ENCODE peak calls at places on chromosomes 13 and 19, in nine cellular contexts. One of them, this sample, is unnamed.
A peak's percentile ranks its signal among the peaks of the same experiment; 100 is the strongest.

GRCh38 chr13:60701919-60702318 is 304.9 kb downstream of the TDRD3 start:
- DNase-seq in HFFc6: no peak
- DNase-seq in stimulated activated naive B cell treated with anti-CD40 and anti-IgM and Interleukin-4, amounts not matched to agents 10 μg/mL and 1 μg/mL and 100 μg/mL, for 72 hours: no peak
- DNase-seq in omental fat pad: no peak
- DNase-seq in NCI-H2171 treated with DMSO at 0.1 percent for 48 hours: no peak
- DNase-seq in ascending aorta: no peak
- DNase-seq in ovary: no peak
- DNase-seq in H7: no peak
- DNase-seq in PC-9: no peak
- DNase-seq in this sample: no peak

GRCh38 chr13:100363874-100364273 is 224.7 kb downstream of the GGACT start:
- DNase-seq in H7: no peak
- DNase-seq in omental fat pad: no peak
- DNase-seq in PC-9: no peak
- DNase-seq in ovary: no peak
- DNase-seq in NCI-H2171 treated with DMSO at 0.1 percent for 48 hours: no peak
- DNase-seq in ascending aorta: no peak
- DNase-seq in HFFc6: peak; percentile 63
- DNase-seq in stimulated activated naive B cell treated with anti-CD40 and anti-IgM and Interleukin-4, amounts not matched to agents 10 μg/mL and 1 μg/mL and 100 μg/mL, for 72 hours: no peak
- DNase-seq in this sample: no peak

GRCh38 chr13:24276310-24276709 is 33.1 kb upstream of the C1QTNF9 start:
- DNase-seq in stimulated activated naive B cell treated with anti-CD40 and anti-IgM and Interleukin-4, amounts not matched to agents 10 μg/mL and 1 μg/mL and 100 μg/mL, for 72 hours: no peak
- DNase-seq in H7: no peak
- DNase-seq in ascending aorta: no peak
- DNase-seq in ovary: no peak
- DNase-seq in NCI-H2171 treated with DMSO at 0.1 percent for 48 hours: no peak
- DNase-seq in omental fat pad: no peak
- DNase-seq in HFFc6: no peak
- DNase-seq in PC-9: no peak
- DNase-seq in this sample: no peak

GRCh38 chr19:6066661-6067646 is 43.3 kb downstream of the RFX2 start:
- DNase-seq in ascending aorta: peak; percentile 98
- DNase-seq in H7: peak; percentile 90
- DNase-seq in stimulated activated naive B cell treated with anti-CD40 and anti-IgM and Interleukin-4, amounts not matched to agents 10 μg/mL and 1 μg/mL and 100 μg/mL, for 72 hours: no peak
- DNase-seq in PC-9: peak; percentile 72
- DNase-seq in NCI-H2171 treated with DMSO at 0.1 percent for 48 hours: peak; percentile 87
- DNase-seq in HFFc6: peak; percentile 74
- DNase-seq in omental fat pad: peak; percentile 93
- DNase-seq in ovary: peak; percentile 92
- DNase-seq in this sample: peak; percentile 96

GRCh38 chr13:99429670-99430069 is 71.6 kb upstream of the TM9SF2 start:
- DNase-seq in HFFc6: no peak
- DNase-seq in NCI-H2171 treated with DMSO at 0.1 percent for 48 hours: no peak
- DNase-seq in ascending aorta: no peak
- DNase-seq in omental fat pad: no peak
- DNase-seq in H7: no peak
- DNase-seq in ovary: no peak
- DNase-seq in stimulated activated naive B cell treated with anti-CD40 and anti-IgM and Interleukin-4, amounts not matched to agents 10 μg/mL and 1 μg/mL and 100 μg/mL, for 72 hours: no peak
- DNase-seq in PC-9: no peak
- DNase-seq in this sample: no peak

GRCh38 chr13:21668665-21669599 is 1.9 kb upstream of the FGF9 start:
- DNase-seq in H7: peak; percentile 72
- DNase-seq in omental fat pad: no peak
- DNase-seq in stimulated activated naive B cell treated with anti-CD40 and anti-IgM and Interleukin-4, amounts not matched to agents 10 μg/mL and 1 μg/mL and 100 μg/mL, for 72 hours: peak; percentile 38
- DNase-seq in ovary: peak; percentile 45
- DNase-seq in NCI-H2171 treated with DMSO at 0.1 percent for 48 hours: no peak
- DNase-seq in ascending aorta: no peak
- DNase-seq in PC-9: no peak
- DNase-seq in HFFc6: no peak
- DNase-seq in this sample: no peak

GRCh38 chr13:107192289-107192688 is 624.4 kb upstream of the ARGLU1 start:
- DNase-seq in ovary: no peak
- DNase-seq in NCI-H2171 treated with DMSO at 0.1 percent for 48 hours: no peak
- DNase-seq in HFFc6: no peak
- DNase-seq in omental fat pad: no peak
- DNase-seq in H7: no peak
- DNase-seq in ascending aorta: no peak
- DNase-seq in stimulated activated naive B cell treated with anti-CD40 and anti-IgM and Interleukin-4, amounts not matched to agents 10 μg/mL and 1 μg/mL and 100 μg/mL, for 72 hours: no peak
- DNase-seq in PC-9: no peak
- DNase-seq in this sample: peak; percentile 59

GRCh38 chr13:36453518-36453917 is 21.2 kb downstream of the CCNA1 start:
- DNase-seq in H7: peak; percentile 20
- DNase-seq in ascending aorta: no peak
- DNase-seq in stimulated activated naive B cell treated with anti-CD40 and anti-IgM and Interleukin-4, amounts not matched to agents 10 μg/mL and 1 μg/mL and 100 μg/mL, for 72 hours: no peak
- DNase-seq in HFFc6: no peak
- DNase-seq in PC-9: no peak
- DNase-seq in omental fat pad: no peak
- DNase-seq in ovary: no peak
- DNase-seq in NCI-H2171 treated with DMSO at 0.1 percent for 48 hours: no peak
- DNase-seq in this sample: no peak

GRCh38 chr19:50978772-50979390 is 4.8 kb downstream of the KLK7 start:
- DNase-seq in stimulated activated naive B cell treated with anti-CD40 and anti-IgM and Interleukin-4, amounts not matched to agents 10 μg/mL and 1 μg/mL and 100 μg/mL, for 72 hours: no peak
- DNase-seq in ascending aorta: no peak
- DNase-seq in omental fat pad: no peak
- DNase-seq in NCI-H2171 treated with DMSO at 0.1 percent for 48 hours: no peak
- DNase-seq in H7: no peak
- DNase-seq in PC-9: no peak
- DNase-seq in HFFc6: no peak
- DNase-seq in ovary: no peak
- DNase-seq in this sample: no peak

GRCh38 chr13:74771964-74772363 is 637.8 kb upstream of the KLF12 start:
- DNase-seq in NCI-H2171 treated with DMSO at 0.1 percent for 48 hours: no peak
- DNase-seq in HFFc6: peak; percentile 86
- DNase-seq in ascending aorta: no peak
- DNase-seq in ovary: no peak
- DNase-seq in omental fat pad: no peak
- DNase-seq in PC-9: no peak
- DNase-seq in stimulated activated naive B cell treated with anti-CD40 and anti-IgM and Interleukin-4, amounts not matched to agents 10 μg/mL and 1 μg/mL and 100 μg/mL, for 72 hours: no peak
- DNase-seq in H7: no peak
- DNase-seq in this sample: peak; percentile 13

GRCh38 chr13:108496364-108497215 is 132.8 kb upstream of the MYO16 start:
- DNase-seq in ascending aorta: no peak
- DNase-seq in NCI-H2171 treated with DMSO at 0.1 percent for 48 hours: no peak
- DNase-seq in stimulated activated naive B cell treated with anti-CD40 and anti-IgM and Interleukin-4, amounts not matched to agents 10 μg/mL and 1 μg/mL and 100 μg/mL, for 72 hours: no peak
- DNase-seq in HFFc6: no peak
- DNase-seq in omental fat pad: no peak
- DNase-seq in H7: peak; percentile 43
- DNase-seq in PC-9: no peak
- DNase-seq in ovary: no peak
- DNase-seq in this sample: no peak

GRCh38 chr19:49613374-49613773 is 22.4 kb downstream of the PRR12 start:
- DNase-seq in HFFc6: peak; percentile 23
- DNase-seq in ovary: no peak
- DNase-seq in stimulated activated naive B cell treated with anti-CD40 and anti-IgM and Interleukin-4, amounts not matched to agents 10 μg/mL and 1 μg/mL and 100 μg/mL, for 72 hours: no peak
- DNase-seq in PC-9: peak; percentile 59
- DNase-seq in NCI-H2171 treated with DMSO at 0.1 percent for 48 hours: no peak
- DNase-seq in ascending aorta: no peak
- DNase-seq in omental fat pad: no peak
- DNase-seq in H7: peak; percentile 33
- DNase-seq in this sample: no peak

GRCh38 chr19:38644719-38645118 is 2.7 kb upstream of the ACTN4 start:
- DNase-seq in NCI-H2171 treated with DMSO at 0.1 percent for 48 hours: no peak
- DNase-seq in ovary: no peak
- DNase-seq in H7: peak; percentile 50
- DNase-seq in PC-9: no peak
- DNase-seq in ascending aorta: no peak
- DNase-seq in HFFc6: no peak
- DNase-seq in stimulated activated naive B cell treated with anti-CD40 and anti-IgM and Interleukin-4, amounts not matched to agents 10 μg/mL and 1 μg/mL and 100 μg/mL, for 72 hours: no peak
- DNase-seq in omental fat pad: no peak
- DNase-seq in this sample: no peak

GRCh38 chr13:95474992-95475391 is 77.5 kb upstream of the CLDN10 start:
- DNase-seq in PC-9: no peak
- DNase-seq in ascending aorta: no peak
- DNase-seq in omental fat pad: no peak
- DNase-seq in stimulated activated naive B cell treated with anti-CD40 and anti-IgM and Interleukin-4, amounts not matched to agents 10 μg/mL and 1 μg/mL and 100 μg/mL, for 72 hours: no peak
- DNase-seq in HFFc6: no peak
- DNase-seq in H7: peak; percentile 41
- DNase-seq in ovary: no peak
- DNase-seq in NCI-H2171 treated with DMSO at 0.1 percent for 48 hours: no peak
- DNase-seq in this sample: no peak

GRCh38 chr19:888615-889385 is 4.2 kb downstream of the MED16 start:
- DNase-seq in ovary: no peak
- DNase-seq in omental fat pad: no peak
- DNase-seq in ascending aorta: no peak
- DNase-seq in stimulated activated naive B cell treated with anti-CD40 and anti-IgM and Interleukin-4, amounts not matched to agents 10 μg/mL and 1 μg/mL and 100 μg/mL, for 72 hours: no peak
- DNase-seq in HFFc6: no peak
- DNase-seq in PC-9: no peak
- DNase-seq in NCI-H2171 treated with DMSO at 0.1 percent for 48 hours: no peak
- DNase-seq in H7: no peak
- DNase-seq in this sample: no peak

GRCh38 chr13:98325724-98326123 is 148.7 kb upstream of the RNF113B start:
- DNase-seq in ovary: no peak
- DNase-seq in stimulated activated naive B cell treated with anti-CD40 and anti-IgM and Interleukin-4, amounts not matched to agents 10 μg/mL and 1 μg/mL and 100 μg/mL, for 72 hours: no peak
- DNase-seq in ascending aorta: no peak
- DNase-seq in H7: no peak
- DNase-seq in HFFc6: no peak
- DNase-seq in NCI-H2171 treated with DMSO at 0.1 percent for 48 hours: no peak
- DNase-seq in omental fat pad: no peak
- DNase-seq in PC-9: no peak
- DNase-seq in this sample: no peak

GRCh38 chr13:32537580-32538233 is 888 bp downstream of the N4BP2L2 start:
- DNase-seq in PC-9: peak; percentile 2
- DNase-seq in ovary: peak; percentile 64
- DNase-seq in ascending aorta: no peak
- DNase-seq in H7: peak; percentile 14
- DNase-seq in HFFc6: no peak
- DNase-seq in stimulated activated naive B cell treated with anti-CD40 and anti-IgM and Interleukin-4, amounts not matched to agents 10 μg/mL and 1 μg/mL and 100 μg/mL, for 72 hours: no peak
- DNase-seq in omental fat pad: no peak
- DNase-seq in NCI-H2171 treated with DMSO at 0.1 percent for 48 hours: no peak
- DNase-seq in this sample: no peak

GRCh38 chr19:16661480-16662034 is 618 bp downstream of the TMEM38A start:
- DNase-seq in ascending aorta: peak; percentile 69
- DNase-seq in H7: peak; percentile 75
- DNase-seq in omental fat pad: no peak
- DNase-seq in stimulated activated naive B cell treated with anti-CD40 and anti-IgM and Interleukin-4, amounts not matched to agents 10 μg/mL and 1 μg/mL and 100 μg/mL, for 72 hours: peak; percentile 31
- DNase-seq in HFFc6: no peak
- DNase-seq in NCI-H2171 treated with DMSO at 0.1 percent for 48 hours: peak; percentile 23
- DNase-seq in ovary: peak; percentile 65
- DNase-seq in PC-9: no peak
- DNase-seq in this sample: no peak

GRCh38 chr13:20151612-20152011 is 9.2 kb downstream of the GJA3 start:
- DNase-seq in ovary: no peak
- DNase-seq in HFFc6: no peak
- DNase-seq in H7: no peak
- DNase-seq in PC-9: no peak
- DNase-seq in stimulated activated naive B cell treated with anti-CD40 and anti-IgM and Interleukin-4, amounts not matched to agents 10 μg/mL and 1 μg/mL and 100 μg/mL, for 72 hours: no peak
- DNase-seq in NCI-H2171 treated with DMSO at 0.1 percent for 48 hours: no peak
- DNase-seq in ascending aorta: no peak
- DNase-seq in omental fat pad: no peak
- DNase-seq in this sample: no peak